ENCODE peak calls at places on chromosomes 5 and 9, in six cellular contexts. One of them, this sample, is unnamed.

GRCh38 chr5:119302916-119303897 is 52.6 kb upstream of the TNFAIP8 start:
- DNase-seq in fibroblast of the aortic adventitia: peak; percentile 99
- DNase-seq in dorsolateral prefrontal cortex: no peak
- DNase-seq in left ventricle myocardium inferior: no peak
- DNase-seq in foreskin fibroblast: peak; percentile 96
- DNase-seq in lower lobe of right lung: no peak
- DNase-seq in this sample: peak; percentile 94

GRCh38 chr5:117947836-117948235 is 1040.5 kb downstream of the DTWD2 start:
- DNase-seq in fibroblast of the aortic adventitia: no peak
- DNase-seq in dorsolateral prefrontal cortex: no peak
- DNase-seq in left ventricle myocardium inferior: no peak
- DNase-seq in foreskin fibroblast: no peak
- DNase-seq in lower lobe of right lung: no peak
- DNase-seq in this sample: no peak

GRCh38 chr5:149127394-149127955 is 13.8 kb upstream of the ABLIM3 start:
- DNase-seq in fibroblast of the aortic adventitia: peak; percentile 49
- DNase-seq in dorsolateral prefrontal cortex: no peak
- DNase-seq in left ventricle myocardium inferior: no peak
- DNase-seq in foreskin fibroblast: peak; percentile 12
- DNase-seq in lower lobe of right lung: no peak
- DNase-seq in this sample: no peak

GRCh38 chr5:91183743-91184142 is 199.4 kb downstream of the ARRDC3 start:
- DNase-seq in fibroblast of the aortic adventitia: no peak
- DNase-seq in dorsolateral prefrontal cortex: no peak
- DNase-seq in left ventricle myocardium inferior: peak; percentile 18
- DNase-seq in foreskin fibroblast: no peak
- DNase-seq in lower lobe of right lung: peak; percentile 74
- DNase-seq in this sample: no peak

GRCh38 chr9:132697230-132697629 is 27.0 kb downstream of the GTF3C4 start:
- DNase-seq in fibroblast of the aortic adventitia: no peak
- DNase-seq in dorsolateral prefrontal cortex: no peak
- DNase-seq in left ventricle myocardium inferior: no peak
- DNase-seq in foreskin fibroblast: no peak
- DNase-seq in lower lobe of right lung: no peak
- DNase-seq in this sample: no peak

GRCh38 chr5:78076351-78076750 is 218.1 kb downstream of the AP3B1 start:
- DNase-seq in fibroblast of the aortic adventitia: peak; percentile 10
- DNase-seq in dorsolateral prefrontal cortex: no peak
- DNase-seq in left ventricle myocardium inferior: no peak
- DNase-seq in foreskin fibroblast: no peak
- DNase-seq in lower lobe of right lung: no peak
- DNase-seq in this sample: no peak

GRCh38 chr9:126459546-126459945 is 132.9 kb downstream of the MVB12B start:
- DNase-seq in fibroblast of the aortic adventitia: no peak
- DNase-seq in dorsolateral prefrontal cortex: no peak
- DNase-seq in left ventricle myocardium inferior: no peak
- DNase-seq in foreskin fibroblast: no peak
- DNase-seq in lower lobe of right lung: no peak
- DNase-seq in this sample: no peak

GRCh38 chr9:132578367-132578932 is 4.0 kb upstream of the BARHL1 start:
- DNase-seq in fibroblast of the aortic adventitia: no peak
- DNase-seq in dorsolateral prefrontal cortex: no peak
- DNase-seq in left ventricle myocardium inferior: no peak
- DNase-seq in foreskin fibroblast: no peak
- DNase-seq in lower lobe of right lung: peak; percentile 17
- DNase-seq in this sample: no peak

GRCh38 chr5:101437341-101437740 is 534.3 kb upstream of the ST8SIA4 start:
- DNase-seq in fibroblast of the aortic adventitia: no peak
- DNase-seq in dorsolateral prefrontal cortex: no peak
- DNase-seq in left ventricle myocardium inferior: no peak
- DNase-seq in foreskin fibroblast: no peak
- DNase-seq in lower lobe of right lung: no peak
- DNase-seq in this sample: no peak

GRCh38 chr9:38639577-38639940 is 19.2 kb upstream of the ANKRD18A start:
- DNase-seq in fibroblast of the aortic adventitia: no peak
- DNase-seq in dorsolateral prefrontal cortex: no peak
- DNase-seq in left ventricle myocardium inferior: no peak
- DNase-seq in foreskin fibroblast: no peak
- DNase-seq in lower lobe of right lung: no peak
- DNase-seq in this sample: no peak

GRCh38 chr5:58037899-58038298 is 422.0 kb downstream of the PLK2 start:
- DNase-seq in fibroblast of the aortic adventitia: no peak
- DNase-seq in dorsolateral prefrontal cortex: no peak
- DNase-seq in left ventricle myocardium inferior: no peak
- DNase-seq in foreskin fibroblast: no peak
- DNase-seq in lower lobe of right lung: no peak
- DNase-seq in this sample: no peak

GRCh38 chr5:164052536-164053090 is 547.2 kb downstream of the MAT2B start:
- DNase-seq in fibroblast of the aortic adventitia: peak; percentile 82
- DNase-seq in dorsolateral prefrontal cortex: no peak
- DNase-seq in left ventricle myocardium inferior: no peak
- DNase-seq in foreskin fibroblast: no peak
- DNase-seq in lower lobe of right lung: no peak
- DNase-seq in this sample: no peak

GRCh38 chr5:88690619-88691560 is 192.1 kb downstream of the MEF2C start:
- DNase-seq in fibroblast of the aortic adventitia: peak; percentile 63
- DNase-seq in dorsolateral prefrontal cortex: peak; percentile 92
- DNase-seq in left ventricle myocardium inferior: peak; percentile 66
- DNase-seq in foreskin fibroblast: peak; percentile 82
- DNase-seq in lower lobe of right lung: peak; percentile 82
- DNase-seq in this sample: peak; percentile 51

GRCh38 chr9:132412089-132412488 is 2.1 kb downstream of the CFAP77 start:
- DNase-seq in fibroblast of the aortic adventitia: no peak
- DNase-seq in dorsolateral prefrontal cortex: no peak
- DNase-seq in left ventricle myocardium inferior: no peak
- DNase-seq in foreskin fibroblast: peak; percentile 38
- DNase-seq in lower lobe of right lung: no peak
- DNase-seq in this sample: no peak

GRCh38 chr5:118637947-118638670 is 350.2 kb downstream of the DTWD2 start:
- DNase-seq in fibroblast of the aortic adventitia: no peak
- DNase-seq in dorsolateral prefrontal cortex: no peak
- DNase-seq in left ventricle myocardium inferior: no peak
- DNase-seq in foreskin fibroblast: no peak
- DNase-seq in lower lobe of right lung: peak; percentile 53
- DNase-seq in this sample: no peak

GRCh38 chr5:97534166-97534565 is 351.1 kb upstream of the RIOK2 start:
- DNase-seq in fibroblast of the aortic adventitia: peak; percentile 92
- DNase-seq in dorsolateral prefrontal cortex: no peak
- DNase-seq in left ventricle myocardium inferior: no peak
- DNase-seq in foreskin fibroblast: peak; percentile 96
- DNase-seq in lower lobe of right lung: no peak
- DNase-seq in this sample: peak; percentile 91
- TF ChIP-seq CTCF in fibroblast of the aortic adventitia: peak; percentile 72
- TF ChIP-seq CTCF in dorsolateral prefrontal cortex: peak; percentile 75
- TF ChIP-seq CTCF in left ventricle myocardium inferior: peak; percentile 67
- TF ChIP-seq CTCF in foreskin fibroblast: peak; percentile 64
- TF ChIP-seq CTCF in lower lobe of right lung: peak; percentile 48
- TF ChIP-seq CTCF in this sample: peak; percentile 80

DNA sequence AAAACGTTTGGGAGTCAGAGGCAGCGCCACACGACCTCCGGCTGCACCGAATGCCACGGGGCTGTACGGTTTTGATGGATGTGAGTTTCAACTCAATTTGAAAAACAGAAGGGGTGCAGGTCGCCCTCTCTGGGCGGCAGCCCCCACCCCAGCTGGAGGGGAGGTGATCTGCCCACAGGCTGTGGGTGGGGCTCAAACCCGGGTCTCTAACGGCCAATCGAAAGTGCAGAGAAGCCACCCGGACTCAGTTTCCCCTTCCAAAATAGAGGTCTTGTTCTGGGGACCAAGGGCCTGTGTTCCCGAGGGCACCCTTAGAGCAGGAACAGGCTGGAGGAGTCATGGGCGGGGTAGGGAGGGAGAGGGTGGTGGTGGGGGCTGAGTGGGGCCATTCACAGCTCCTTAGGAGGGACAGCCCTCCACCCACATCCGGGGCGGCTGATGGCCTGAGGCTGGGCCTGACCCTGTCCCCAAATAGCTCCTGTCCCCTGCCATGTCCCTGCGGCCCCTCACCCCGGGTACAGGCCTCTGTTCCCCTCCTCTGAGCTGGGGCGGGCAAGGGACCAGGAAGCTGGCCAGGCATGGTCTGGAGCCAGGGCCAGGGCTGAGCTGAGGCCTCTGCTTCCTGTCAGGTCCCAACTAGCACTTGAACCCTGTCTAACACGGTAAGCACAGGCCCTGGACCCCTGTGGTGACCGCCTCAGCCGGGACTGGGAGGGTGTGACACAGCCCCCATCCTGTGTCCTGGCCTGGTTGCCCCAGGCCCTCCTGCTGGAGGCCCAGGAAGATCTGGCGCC is 22.6 kb upstream of the NOTCH1 start:
- DNase-seq in fibroblast of the aortic adventitia: no peak
- DNase-seq in dorsolateral prefrontal cortex: no peak
- DNase-seq in left ventricle myocardium inferior: no peak
- DNase-seq in foreskin fibroblast: no peak
- DNase-seq in lower lobe of right lung: no peak
- DNase-seq in this sample: no peak
- H3K4me3 ChIP-seq in fibroblast of the aortic adventitia: no peak overlapping the region
- H3K4me3 ChIP-seq in dorsolateral prefrontal cortex: no peak overlapping the region
- H3K4me3 ChIP-seq in left ventricle myocardium inferior: no peak overlapping the region
- H3K4me3 ChIP-seq in foreskin fibroblast: no peak overlapping the region
- H3K4me3 ChIP-seq in lower lobe of right lung: no peak overlapping the region
- H3K4me3 ChIP-seq in this sample: no peak overlapping the region

GRCh38 chr9:5269249-5269715 is 35.2 kb downstream of the RLN2 start:
- DNase-seq in fibroblast of the aortic adventitia: peak; percentile 48
- DNase-seq in dorsolateral prefrontal cortex: no peak
- DNase-seq in left ventricle myocardium inferior: no peak
- DNase-seq in foreskin fibroblast: peak; percentile 2
- DNase-seq in lower lobe of right lung: no peak
- DNase-seq in this sample: peak; percentile 63
- TF ChIP-seq CTCF in fibroblast of the aortic adventitia: no peak
- TF ChIP-seq CTCF in dorsolateral prefrontal cortex: no peak
- TF ChIP-seq CTCF in left ventricle myocardium inferior: no peak
- TF ChIP-seq CTCF in foreskin fibroblast: no peak
- TF ChIP-seq CTCF in lower lobe of right lung: no peak
- TF ChIP-seq CTCF in this sample: no peak

GRCh38 chr5:114360362-114360761 is 1.5 kb upstream of the KCNN2 start:
- DNase-seq in fibroblast of the aortic adventitia: no peak
- DNase-seq in dorsolateral prefrontal cortex: no peak
- DNase-seq in left ventricle myocardium inferior: no peak
- DNase-seq in foreskin fibroblast: no peak
- DNase-seq in lower lobe of right lung: no peak
- DNase-seq in this sample: no peak
- H3K4me3 ChIP-seq in fibroblast of the aortic adventitia: no peak overlapping the region
- H3K4me3 ChIP-seq in dorsolateral prefrontal cortex: peak overlapping the region; percentile 83
- H3K4me3 ChIP-seq in left ventricle myocardium inferior: peak overlapping the region; percentile 80
- H3K4me3 ChIP-seq in foreskin fibroblast: peak overlapping the region; percentile 45
- H3K4me3 ChIP-seq in lower lobe of right lung: peak overlapping the region; percentile 58
- H3K4me3 ChIP-seq in this sample: no peak overlapping the region

GRCh38 chr9:99561435-99562262 is 260.0 kb upstream of the NR4A3 start:
- DNase-seq in fibroblast of the aortic adventitia: no peak
- DNase-seq in dorsolateral prefrontal cortex: no peak
- DNase-seq in left ventricle myocardium inferior: no peak
- DNase-seq in foreskin fibroblast: no peak
- DNase-seq in lower lobe of right lung: no peak
- DNase-seq in this sample: no peak

GRCh38 chr9:99562263-99562565 is 259.5 kb upstream of the NR4A3 start:
- DNase-seq in fibroblast of the aortic adventitia: no peak
- DNase-seq in dorsolateral prefrontal cortex: no peak
- DNase-seq in left ventricle myocardium inferior: no peak
- DNase-seq in foreskin fibroblast: no peak
- DNase-seq in lower lobe of right lung: no peak
- DNase-seq in this sample: no peak

GRCh38 chr9:99565203-99565602 is 256.5 kb upstream of the NR4A3 start:
- DNase-seq in fibroblast of the aortic adventitia: no peak
- DNase-seq in dorsolateral prefrontal cortex: peak; percentile 40
- DNase-seq in left ventricle myocardium inferior: peak; percentile 65
- DNase-seq in foreskin fibroblast: no peak
- DNase-seq in lower lobe of right lung: no peak
- DNase-seq in this sample: no peak

GRCh38 chr9:99560561-99560960 is 261.1 kb upstream of the NR4A3 start:
- DNase-seq in fibroblast of the aortic adventitia: no peak
- DNase-seq in dorsolateral prefrontal cortex: no peak
- DNase-seq in left ventricle myocardium inferior: no peak
- DNase-seq in foreskin fibroblast: no peak
- DNase-seq in lower lobe of right lung: no peak
- DNase-seq in this sample: no peak

DNA sequence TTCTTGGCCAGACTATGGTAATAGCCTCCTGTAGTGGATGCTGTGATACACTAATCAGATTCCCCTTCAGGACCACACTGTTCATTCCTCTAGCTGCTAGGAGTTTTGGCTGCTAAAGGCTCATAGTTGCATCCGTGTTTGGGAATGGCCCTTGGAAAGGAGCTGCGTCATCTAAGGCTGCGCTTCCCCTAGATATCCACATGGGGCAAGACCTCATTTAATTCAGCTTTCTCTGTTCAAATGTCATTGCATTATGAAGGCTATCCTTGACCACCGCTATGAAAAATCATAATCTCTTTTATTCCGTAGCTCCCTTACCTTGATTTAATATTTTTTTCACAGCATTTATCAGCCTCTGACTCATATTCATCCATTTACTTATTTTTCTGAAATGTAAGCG is 258.3 kb upstream of the NR4A3 start:
- DNase-seq in fibroblast of the aortic adventitia: no peak
- DNase-seq in dorsolateral prefrontal cortex: no peak
- DNase-seq in left ventricle myocardium inferior: no peak
- DNase-seq in foreskin fibroblast: no peak
- DNase-seq in lower lobe of right lung: no peak
- DNase-seq in this sample: no peak
- TF ChIP-seq CTCF in fibroblast of the aortic adventitia: no peak
- TF ChIP-seq CTCF in dorsolateral prefrontal cortex: no peak
- TF ChIP-seq CTCF in left ventricle myocardium inferior: peak; percentile 14
- TF ChIP-seq CTCF in foreskin fibroblast: no peak
- TF ChIP-seq CTCF in lower lobe of right lung: no peak
- TF ChIP-seq CTCF in this sample: no peak

GRCh38 chr5:72508241-72509170 is 1.3 kb upstream of the ZNF366 start:
- DNase-seq in fibroblast of the aortic adventitia: no peak
- DNase-seq in dorsolateral prefrontal cortex: no peak
- DNase-seq in left ventricle myocardium inferior: no peak
- DNase-seq in foreskin fibroblast: no peak
- DNase-seq in lower lobe of right lung: no peak
- DNase-seq in this sample: no peak
- H3K4me3 ChIP-seq in fibroblast of the aortic adventitia: no peak overlapping the region
- H3K4me3 ChIP-seq in dorsolateral prefrontal cortex: no peak overlapping the region
- H3K4me3 ChIP-seq in left ventricle myocardium inferior: peak overlapping the region; percentile 61
- H3K4me3 ChIP-seq in foreskin fibroblast: no peak overlapping the region
- H3K4me3 ChIP-seq in lower lobe of right lung: peak overlapping the region; percentile 28
- H3K4me3 ChIP-seq in this sample: no peak overlapping the region

GRCh38 chr5:36836831-36837230 is 39.7 kb upstream of the NIPBL start:
- DNase-seq in fibroblast of the aortic adventitia: no peak
- DNase-seq in dorsolateral prefrontal cortex: no peak
- DNase-seq in left ventricle myocardium inferior: no peak
- DNase-seq in foreskin fibroblast: no peak
- DNase-seq in lower lobe of right lung: no peak
- DNase-seq in this sample: no peak
- TF ChIP-seq CTCF in fibroblast of the aortic adventitia: no peak
- TF ChIP-seq CTCF in dorsolateral prefrontal cortex: no peak
- TF ChIP-seq CTCF in left ventricle myocardium inferior: no peak
- TF ChIP-seq CTCF in foreskin fibroblast: no peak
- TF ChIP-seq CTCF in lower lobe of right lung: no peak
- TF ChIP-seq CTCF in this sample: no peak

This sample was measured in AG10803.